ENCODE peak calls at places on chromosomes 16 and 17, in five cellular contexts. One of them, this sample, is unnamed.

GRCh38 chr17:79389896-79390295 is 221.0 kb downstream of the RBFOX3 start:
- DNase-seq in left ventricle myocardium inferior: no peak
- DNase-seq in CD8-positive, alpha-beta T cell: no peak
- DNase-seq in HCT116: no peak
- DNase-seq in upper lobe of right lung: no peak
- DNase-seq in this sample: no peak

GRCh38 chr16:12794486-12795399 is 8.9 kb downstream of the CPPED1 start:
- DNase-seq in upper lobe of right lung: no peak
- DNase-seq in left ventricle myocardium inferior: peak
- DNase-seq in CD8-positive, alpha-beta T cell: no peak
- DNase-seq in HCT116: no peak
- DNase-seq in this sample: no peak

GRCh38 chr17:73586921-73587680 is 57.1 kb downstream of the SDK2 start:
- DNase-seq in left ventricle myocardium inferior: peak
- DNase-seq in HCT116: peak
- DNase-seq in upper lobe of right lung: no peak
- DNase-seq in CD8-positive, alpha-beta T cell: no peak
- DNase-seq in this sample: no peak

GRCh38 chr17:60652484-60653247 is 25.0 kb upstream of the BCAS3 start:
- DNase-seq in HCT116: no peak
- DNase-seq in CD8-positive, alpha-beta T cell: no peak
- DNase-seq in left ventricle myocardium inferior: no peak
- DNase-seq in upper lobe of right lung: no peak
- DNase-seq in this sample: peak

GRCh38 chr17:66260688-66261087 is 31.5 kb upstream of the APOH start:
- DNase-seq in upper lobe of right lung: no peak
- DNase-seq in left ventricle myocardium inferior: no peak
- DNase-seq in CD8-positive, alpha-beta T cell: no peak
- DNase-seq in HCT116: no peak
- DNase-seq in this sample: no peak

GRCh38 chr17:3956558-3956957 is 7.7 kb downstream of the ATP2A3 start:
- DNase-seq in left ventricle myocardium inferior: no peak
- DNase-seq in CD8-positive, alpha-beta T cell: no peak
- DNase-seq in HCT116: no peak
- DNase-seq in upper lobe of right lung: no peak
- DNase-seq in this sample: no peak

GRCh38 chr16:65123846-65124513 is 2.1 kb upstream of the CDH11 start:
- DNase-seq in CD8-positive, alpha-beta T cell: no peak
- DNase-seq in upper lobe of right lung: no peak
- DNase-seq in HCT116: no peak
- DNase-seq in left ventricle myocardium inferior: no peak
- DNase-seq in this sample: no peak

GRCh38 chr16:46991729-46992704 is 18.5 kb upstream of the DNAJA2 start:
- DNase-seq in CD8-positive, alpha-beta T cell: no peak
- DNase-seq in left ventricle myocardium inferior: no peak
- DNase-seq in HCT116: no peak
- DNase-seq in upper lobe of right lung: no peak
- DNase-seq in this sample: no peak

GRCh38 chr17:18108400-18109312 is at the start of gene MYO15A:
- DNase-seq in left ventricle myocardium inferior: no peak
- DNase-seq in CD8-positive, alpha-beta T cell: no peak
- DNase-seq in upper lobe of right lung: no peak
- DNase-seq in HCT116: no peak
- DNase-seq in this sample: no peak

GRCh38 chr16:4839942-4840341 is 7.1 kb downstream of the GLYR1 start:
- DNase-seq in upper lobe of right lung: no peak
- DNase-seq in HCT116: no peak
- DNase-seq in CD8-positive, alpha-beta T cell: no peak
- DNase-seq in left ventricle myocardium inferior: no peak
- DNase-seq in this sample: no peak

GRCh38 chr16:76705883-76706282 is 428.7 kb downstream of the CNTNAP4 start:
- DNase-seq in upper lobe of right lung: no peak
- DNase-seq in HCT116: no peak
- DNase-seq in left ventricle myocardium inferior: no peak
- DNase-seq in CD8-positive, alpha-beta T cell: no peak
- DNase-seq in this sample: no peak

GRCh38 chr17:47325176-47325575 is 1.4 kb downstream of the EFCAB13 start:
- DNase-seq in left ventricle myocardium inferior: no peak
- DNase-seq in CD8-positive, alpha-beta T cell: no peak
- DNase-seq in upper lobe of right lung: no peak
- DNase-seq in HCT116: no peak
- DNase-seq in this sample: no peak
- H3K4me3 ChIP-seq in left ventricle myocardium inferior: no peak
- H3K4me3 ChIP-seq in CD8-positive, alpha-beta T cell: no peak
- H3K4me3 ChIP-seq in upper lobe of right lung: no peak
- H3K4me3 ChIP-seq in HCT116: no peak
- H3K4me3 ChIP-seq in this sample: peak

GRCh38 chr16:53502331-53503269 is at the start of gene AKTIP:
- DNase-seq in HCT116: no peak
- DNase-seq in upper lobe of right lung: peak
- DNase-seq in left ventricle myocardium inferior: peak
- DNase-seq in CD8-positive, alpha-beta T cell: no peak
- DNase-seq in this sample: no peak

GRCh38 chr16:53504665-53505064 is 1.7 kb upstream of the AKTIP start:
- DNase-seq in CD8-positive, alpha-beta T cell: peak
- DNase-seq in HCT116: no peak
- DNase-seq in upper lobe of right lung: no peak
- DNase-seq in left ventricle myocardium inferior: no peak
- DNase-seq in this sample: no peak

GRCh38 chr16:53506254-53506653 is 3.2 kb upstream of the AKTIP start:
- DNase-seq in CD8-positive, alpha-beta T cell: no peak
- DNase-seq in upper lobe of right lung: no peak
- DNase-seq in left ventricle myocardium inferior: no peak
- DNase-seq in HCT116: no peak
- DNase-seq in this sample: no peak

GRCh38 chr16:53503270-53503911 is 382 bp upstream of the AKTIP start:
- DNase-seq in left ventricle myocardium inferior: peak
- DNase-seq in CD8-positive, alpha-beta T cell: peak
- DNase-seq in upper lobe of right lung: peak
- DNase-seq in HCT116: peak
- DNase-seq in this sample: peak

DNA sequence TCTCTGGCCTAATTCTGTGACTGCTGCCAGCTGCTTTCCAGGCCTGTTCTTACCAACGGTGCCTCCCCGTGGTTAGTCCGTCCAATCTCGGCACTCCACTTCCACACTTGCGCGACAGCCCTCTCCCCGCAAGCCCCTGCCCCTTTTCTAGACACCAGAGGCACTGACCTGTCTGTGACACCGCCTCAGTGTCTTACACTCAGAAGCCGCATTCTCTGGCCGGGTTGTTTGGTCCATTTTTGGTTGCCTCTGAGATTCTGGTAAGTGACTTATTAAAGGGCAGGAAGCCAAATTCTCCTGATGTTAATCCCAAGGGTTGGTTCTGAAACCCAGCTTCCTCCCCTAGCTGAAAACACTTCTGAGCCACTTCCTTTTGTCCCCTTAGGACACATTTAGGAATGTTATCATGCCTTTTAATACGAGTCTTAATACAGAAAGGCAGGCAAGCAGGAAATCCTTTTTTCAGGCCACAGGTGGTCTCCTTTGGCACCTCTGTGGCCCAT is 1.2 kb upstream of the AKTIP start:
- DNase-seq in CD8-positive, alpha-beta T cell: peak
- DNase-seq in upper lobe of right lung: peak
- DNase-seq in HCT116: no peak
- DNase-seq in left ventricle myocardium inferior: peak
- DNase-seq in this sample: no peak
- TF ChIP-seq CTCF in CD8-positive, alpha-beta T cell: no peak
- TF ChIP-seq CTCF in upper lobe of right lung: no peak
- TF ChIP-seq CTCF in HCT116: no peak
- TF ChIP-seq CTCF in left ventricle myocardium inferior: no peak
- TF ChIP-seq CTCF in this sample: no peak

GRCh38 chr17:8606415-8606814 is 24.1 kb downstream of the MYH10 start:
- DNase-seq in upper lobe of right lung: no peak
- DNase-seq in HCT116: no peak
- DNase-seq in CD8-positive, alpha-beta T cell: no peak
- DNase-seq in left ventricle myocardium inferior: no peak
- DNase-seq in this sample: no peak
- H3K4me3 ChIP-seq in upper lobe of right lung: no peak
- H3K4me3 ChIP-seq in HCT116: no peak
- H3K4me3 ChIP-seq in CD8-positive, alpha-beta T cell: no peak
- H3K4me3 ChIP-seq in left ventricle myocardium inferior: peak
- H3K4me3 ChIP-seq in this sample: no peak

GRCh38 chr16:31696968-31697743 is 169.5 kb downstream of the AHSP start:
- DNase-seq in HCT116: peak
- DNase-seq in upper lobe of right lung: no peak
- DNase-seq in left ventricle myocardium inferior: no peak
- DNase-seq in CD8-positive, alpha-beta T cell: no peak
- DNase-seq in this sample: no peak
- TF ChIP-seq CTCF in HCT116: peak
- TF ChIP-seq CTCF in upper lobe of right lung: peak
- TF ChIP-seq CTCF in left ventricle myocardium inferior: peak
- TF ChIP-seq CTCF in CD8-positive, alpha-beta T cell: peak
- TF ChIP-seq CTCF in this sample: peak

DNA sequence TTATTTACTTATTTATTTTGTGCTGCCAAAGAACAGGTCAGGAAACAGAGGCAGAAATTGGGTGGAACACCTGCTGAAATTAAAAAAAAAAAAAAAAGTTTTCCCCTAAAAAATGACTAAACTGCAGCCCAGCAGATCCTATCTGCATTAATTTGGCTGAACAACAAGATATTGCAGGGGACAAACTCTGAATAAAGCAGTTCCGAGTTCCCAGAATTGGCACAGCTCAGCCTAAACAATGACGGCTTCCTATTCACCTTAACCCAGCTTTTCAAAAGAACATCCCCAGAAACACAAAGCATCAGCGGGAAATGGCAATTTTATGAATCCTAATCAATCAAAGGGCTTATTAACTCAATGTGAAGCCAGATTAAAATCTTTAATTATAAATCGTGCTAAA is 497.8 kb upstream of the ZFHX3 start:
- DNase-seq in HCT116: no peak
- DNase-seq in upper lobe of right lung: no peak
- DNase-seq in left ventricle myocardium inferior: no peak
- DNase-seq in CD8-positive, alpha-beta T cell: no peak
- DNase-seq in this sample: no peak
- H3K4me3 ChIP-seq in HCT116: no peak
- H3K4me3 ChIP-seq in upper lobe of right lung: no peak
- H3K4me3 ChIP-seq in left ventricle myocardium inferior: no peak
- H3K4me3 ChIP-seq in CD8-positive, alpha-beta T cell: no peak
- H3K4me3 ChIP-seq in this sample: no peak

GRCh38 chr16:9627427-9627826 is 536.0 kb downstream of the HAPSTR1 start:
- DNase-seq in CD8-positive, alpha-beta T cell: no peak
- DNase-seq in left ventricle myocardium inferior: no peak
- DNase-seq in upper lobe of right lung: no peak
- DNase-seq in HCT116: no peak
- DNase-seq in this sample: no peak
- TF ChIP-seq CTCF in CD8-positive, alpha-beta T cell: no peak
- TF ChIP-seq CTCF in left ventricle myocardium inferior: no peak
- TF ChIP-seq CTCF in upper lobe of right lung: no peak
- TF ChIP-seq CTCF in HCT116: no peak
- TF ChIP-seq CTCF in this sample: no peak

GRCh38 chr16:3577302-3577752 is at the start of gene NLRC3:
- DNase-seq in HCT116: no peak
- DNase-seq in CD8-positive, alpha-beta T cell: peak
- DNase-seq in left ventricle myocardium inferior: no peak
- DNase-seq in upper lobe of right lung: no peak
- DNase-seq in this sample: no peak

GRCh38 chr16:3578610-3579551 is 1.7 kb upstream of the NLRC3 start:
- DNase-seq in CD8-positive, alpha-beta T cell: peak
- DNase-seq in left ventricle myocardium inferior: no peak
- DNase-seq in upper lobe of right lung: no peak
- DNase-seq in HCT116: no peak
- DNase-seq in this sample: peak

GRCh38 chr16:3579776-3580175 is 2.6 kb upstream of the NLRC3 start:
- DNase-seq in upper lobe of right lung: no peak
- DNase-seq in CD8-positive, alpha-beta T cell: peak
- DNase-seq in left ventricle myocardium inferior: no peak
- DNase-seq in HCT116: no peak
- DNase-seq in this sample: no peak

GRCh38 chr16:3576211-3576610 is 992 bp downstream of the NLRC3 start:
- DNase-seq in HCT116: no peak
- DNase-seq in left ventricle myocardium inferior: no peak
- DNase-seq in CD8-positive, alpha-beta T cell: peak
- DNase-seq in upper lobe of right lung: no peak
- DNase-seq in this sample: no peak

DNA sequence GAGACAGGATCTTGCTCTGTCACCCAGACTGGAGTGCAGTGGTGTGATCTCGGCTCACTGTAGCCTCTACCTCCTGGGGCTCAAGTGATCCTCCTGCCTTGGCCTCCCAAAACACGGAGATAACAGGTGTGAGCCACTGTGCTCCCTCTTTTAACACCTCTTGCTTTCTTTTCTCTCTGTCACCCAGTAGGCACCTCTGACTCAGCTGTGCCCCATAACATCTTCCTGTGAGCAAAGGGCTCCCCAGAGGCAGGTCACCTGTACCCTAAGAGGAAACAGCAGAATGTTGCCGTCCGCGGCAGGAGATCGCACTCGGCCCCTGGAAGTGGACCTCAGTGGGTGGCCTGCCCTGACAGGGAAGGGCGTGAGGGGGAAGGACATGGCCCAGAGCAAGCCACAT is 918 bp upstream of the NLRC3 start:
- DNase-seq in upper lobe of right lung: no peak
- DNase-seq in CD8-positive, alpha-beta T cell: peak
- DNase-seq in left ventricle myocardium inferior: no peak
- DNase-seq in HCT116: no peak
- DNase-seq in this sample: no peak
- H3K4me3 ChIP-seq in upper lobe of right lung: no peak
- H3K4me3 ChIP-seq in CD8-positive, alpha-beta T cell: peak
- H3K4me3 ChIP-seq in left ventricle myocardium inferior: no peak
- H3K4me3 ChIP-seq in HCT116: no peak
- H3K4me3 ChIP-seq in this sample: no peak

GRCh38 chr17:56481654-56482053 is 111.8 kb upstream of the NOG start:
- DNase-seq in upper lobe of right lung: no peak
- DNase-seq in left ventricle myocardium inferior: no peak
- DNase-seq in CD8-positive, alpha-beta T cell: no peak
- DNase-seq in HCT116: no peak
- DNase-seq in this sample: no peak

GRCh38 chr17:56482229-56482628 is 111.3 kb upstream of the NOG start:
- DNase-seq in CD8-positive, alpha-beta T cell: no peak
- DNase-seq in upper lobe of right lung: no peak
- DNase-seq in left ventricle myocardium inferior: no peak
- DNase-seq in HCT116: no peak
- DNase-seq in this sample: no peak

GRCh38 chr17:56475121-56475520 is 118.4 kb upstream of the NOG start:
- DNase-seq in HCT116: no peak
- DNase-seq in upper lobe of right lung: no peak
- DNase-seq in left ventricle myocardium inferior: no peak
- DNase-seq in CD8-positive, alpha-beta T cell: no peak
- DNase-seq in this sample: no peak

GRCh38 chr17:56478836-56479447 is 114.6 kb upstream of the NOG start:
- DNase-seq in CD8-positive, alpha-beta T cell: no peak
- DNase-seq in upper lobe of right lung: no peak
- DNase-seq in HCT116: peak
- DNase-seq in left ventricle myocardium inferior: no peak
- DNase-seq in this sample: no peak
- TF ChIP-seq CTCF in CD8-positive, alpha-beta T cell: peak
- TF ChIP-seq CTCF in upper lobe of right lung: peak
- TF ChIP-seq CTCF in HCT116: peak
- TF ChIP-seq CTCF in left ventricle myocardium inferior: peak
- TF ChIP-seq CTCF in this sample: peak

GRCh38 chr17:75456417-75457046 is at the start of gene TMEM94:
- DNase-seq in HCT116: peak
- DNase-seq in left ventricle myocardium inferior: peak
- DNase-seq in CD8-positive, alpha-beta T cell: peak
- DNase-seq in upper lobe of right lung: peak
- DNase-seq in this sample: peak
- H3K4me3 ChIP-seq in HCT116: peak
- H3K4me3 ChIP-seq in left ventricle myocardium inferior: peak
- H3K4me3 ChIP-seq in CD8-positive, alpha-beta T cell: peak
- H3K4me3 ChIP-seq in upper lobe of right lung: peak
- H3K4me3 ChIP-seq in this sample: peak